ENCODE peak calls at places on chromosomes 3 and 15, in six cellular contexts. J is activated T-cell treated with anti-CD3 and anti-CD28 coated beads, Interleukin-2, amount 50 U/mL, for 4 hours; U is CD8-positive, alpha-beta memory T cell; I is left ventricle myocardium inferior; O is SHP77; W is cardiac fibroblast. L is an unnamed sample.

GRCh38 chr3:82329300-82329699 is 567.9 kb upstream of the GBE1 start:
- DNase-seq in O (no peak), I (no peak), J (no peak), U (no peak), W (no peak), L (no peak)

GRCh38 chr3:23390989-23391388 is 187.9 kb downstream of the UBE2E2 start:
- DNase-seq in I (no peak), J (no peak), U (no peak), W (no peak), O (no peak), L (no peak)

GRCh38 chr3:20666091-20666490 is 480.1 kb upstream of the SGO1 start:
- DNase-seq in I (no peak), W (peak), U (no peak), J (no peak), O (no peak), L (no peak)

GRCh38 chr3:26621891-26622633 is 510 bp upstream of the LRRC3B start:
- DNase-seq in I (no peak), O (no peak), W (no peak), J (no peak), U (no peak), L (no peak)

GRCh38 chr15:78673476-78673875 is 32.5 kb upstream of the CHRNB4 start:
- DNase-seq in J (no peak), U (no peak), W (no peak), O (no peak), I (no peak), L (no peak)

GRCh38 chr3:49054344-49054862 is 25.2 kb upstream of the IMPDH2 start:
- DNase-seq in O (no peak), J (no peak), I (no peak), W (no peak), U (no peak), L (no peak)

GRCh38 chr15:80636675-80637074 is 58.4 kb upstream of the ABHD17C start:
- DNase-seq in O (no peak), J (no peak), U (no peak), I (no peak), W (no peak), L (no peak)

GRCh38 chr3:120399372-120399771 is 50.2 kb upstream of the LRRC58 start:
- DNase-seq in I (no peak), O (no peak), U (no peak), W (no peak), J (no peak), L (no peak)

GRCh38 chr15:34318277-34319079 is 19.1 kb downstream of the SLC12A6 start:
- DNase-seq in W (peak), I (peak), J (no peak), U (no peak), O (peak), L (peak)

GRCh38 chr15:73388256-73388781 is 19.6 kb upstream of the HCN4 start:
- DNase-seq in U (no peak), O (no peak), W (peak), I (no peak), J (no peak), L (no peak)

GRCh38 chr3:71095511-71096305 is 487.8 kb downstream of the FOXP1 start:
- DNase-seq in U (no peak), W (no peak), J (no peak), I (no peak), O (no peak), L (no peak)

GRCh38 chr15:21260966-21261395 is 179.3 kb downstream of the POTEB3 start:
- DNase-seq in I (peak), W (no peak), O (no peak), J (no peak), U (peak), L (no peak)

GRCh38 chr15:68619303-68619698 is 40.5 kb downstream of the CORO2B start:
- DNase-seq in U (no peak), J (no peak), W (no peak), I (no peak), O (peak), L (no peak)

GRCh38 chr15:39501366-39501765 is 79.5 kb upstream of the THBS1 start:
- DNase-seq in J (no peak), O (no peak), W (peak), U (no peak), I (no peak), L (no peak)

GRCh38 chr3:49019941-49020334 is 1.6 kb upstream of the DALRD3 start:
- DNase-seq in J (no peak), O (no peak), U (no peak), W (peak), I (no peak), L (no peak)

GRCh38 chr3:194125474-194125873 is 10.5 kb upstream of the HES1 start:
- DNase-seq in I (no peak), O (no peak), J (no peak), W (no peak), U (no peak), L (peak)

GRCh38 chr3:182843478-182843877 is 50.2 kb downstream of the ATP11B start:
- DNase-seq in U (no peak), J (no peak), O (no peak), I (no peak), W (no peak), L (no peak)